ENCODE peak calls at places on chromosomes 4 and X, in seven cellular contexts. One of them, this sample, is unnamed.

GRCh38 chrX:20913760-20914159 is 460.5 kb upstream of the CNKSR2 start:
- DNase-seq in ACHN: peak
- DNase-seq in right atrium auricular region: no peak
- DNase-seq in natural killer cell: no peak
- DNase-seq in fibroblast of mammary gland: peak
- DNase-seq in cardiac muscle cell: peak
- DNase-seq in iris pigment epithelial cell: no peak
- DNase-seq in this sample: peak

GRCh38 chr4:182645511-182645910 is 271.7 kb downstream of the DCTD start:
- DNase-seq in ACHN: no peak
- DNase-seq in right atrium auricular region: no peak
- DNase-seq in natural killer cell: no peak
- DNase-seq in fibroblast of mammary gland: peak
- DNase-seq in cardiac muscle cell: no peak
- DNase-seq in iris pigment epithelial cell: no peak
- DNase-seq in this sample: no peak

GRCh38 chrX:25013593-25014365 is 2.0 kb downstream of the ARX start:
- DNase-seq in ACHN: no peak
- DNase-seq in right atrium auricular region: no peak
- DNase-seq in natural killer cell: no peak
- DNase-seq in fibroblast of mammary gland: no peak
- DNase-seq in cardiac muscle cell: no peak
- DNase-seq in iris pigment epithelial cell: no peak
- DNase-seq in this sample: no peak

GRCh38 chr4:164596318-164596878 is 157.5 kb upstream of the SMIM31 start:
- DNase-seq in ACHN: no peak
- DNase-seq in right atrium auricular region: no peak
- DNase-seq in natural killer cell: no peak
- DNase-seq in fibroblast of mammary gland: no peak
- DNase-seq in cardiac muscle cell: no peak
- DNase-seq in iris pigment epithelial cell: no peak
- DNase-seq in this sample: no peak

GRCh38 chrX:80648023-80648422 is 161.7 kb downstream of the BRWD3 start:
- DNase-seq in ACHN: peak
- DNase-seq in right atrium auricular region: no peak
- DNase-seq in natural killer cell: no peak
- DNase-seq in fibroblast of mammary gland: peak
- DNase-seq in cardiac muscle cell: peak
- DNase-seq in iris pigment epithelial cell: peak
- DNase-seq in this sample: peak

GRCh38 chr4:64166365-64166764 is 242.9 kb downstream of the TECRL start:
- DNase-seq in ACHN: no peak
- DNase-seq in right atrium auricular region: no peak
- DNase-seq in natural killer cell: no peak
- DNase-seq in fibroblast of mammary gland: no peak
- DNase-seq in cardiac muscle cell: no peak
- DNase-seq in iris pigment epithelial cell: no peak
- DNase-seq in this sample: no peak

GRCh38 chrX:132908891-132909290 is 49.5 kb downstream of the HS6ST2 start:
- DNase-seq in ACHN: no peak
- DNase-seq in right atrium auricular region: no peak
- DNase-seq in natural killer cell: no peak
- DNase-seq in fibroblast of mammary gland: peak
- DNase-seq in cardiac muscle cell: no peak
- DNase-seq in iris pigment epithelial cell: peak
- DNase-seq in this sample: no peak

GRCh38 chr4:116358633-116359222 is 726.6 kb downstream of the TRAM1L1 start:
- DNase-seq in ACHN: peak
- DNase-seq in right atrium auricular region: peak
- DNase-seq in natural killer cell: no peak
- DNase-seq in fibroblast of mammary gland: peak
- DNase-seq in cardiac muscle cell: peak
- DNase-seq in iris pigment epithelial cell: peak
- DNase-seq in this sample: peak